ENCODE peak calls at places on chromosomes 6 and 20, in seven cellular contexts. U, W, G, X, Q, A and D are unnamed samples.

GRCh38 chr20:63433756-63434531 is 38.5 kb downstream of the KCNQ2 start:
- DNase-seq in U (no peak), W (no peak), G (no peak), X (no peak), Q (peak), A (no peak), D (no peak)

GRCh38 chr6:127900935-127901334 is at the start of gene THEMIS:
- DNase-seq in U (no peak), W (no peak), G (no peak), X (no peak), Q (no peak), A (peak), D (peak)

GRCh38 chr20:21159658-21160380 is 33.9 kb downstream of the KIZ start:
- DNase-seq in U (no peak), W (no peak), G (no peak), X (no peak), Q (peak), A (no peak), D (no peak)

GRCh38 chr6:166591026-166591425 is 4.5 kb upstream of the RAMACL start:
- DNase-seq in U (no peak), W (no peak), G (no peak), X (no peak), Q (no peak), A (no peak), D (no peak)

GRCh38 chr20:37071481-37071911 is 24.3 kb downstream of the RBL1 start:
- DNase-seq in U (peak), W (peak), G (peak), X (no peak), Q (peak), A (peak), D (no peak)

GRCh38 chr6:158149641-158150040 is 18.4 kb downstream of the SERAC1 start:
- DNase-seq in U (no peak), W (peak), G (peak), X (no peak), Q (no peak), A (no peak), D (no peak)

GRCh38 chr6:45377041-45377554 is 636 bp downstream of the SUPT3H start:
- DNase-seq in U (no peak), W (no peak), G (peak), X (no peak), Q (peak), A (peak), D (no peak)

GRCh38 chr6:167676666-167677421 is 149.9 kb upstream of the AFDN start:
- DNase-seq in U (no peak), W (no peak), G (no peak), X (no peak), Q (no peak), A (no peak), D (no peak)

GRCh38 chr20:58512808-58513552 is 2.2 kb downstream of the APCDD1L start:
- DNase-seq in U (no peak), W (no peak), G (no peak), X (no peak), Q (no peak), A (no peak), D (no peak)

GRCh38 chr6:78844899-78845298 is 22.5 kb upstream of the IRAK1BP1 start:
- DNase-seq in U (no peak), W (no peak), G (no peak), X (no peak), Q (no peak), A (no peak), D (no peak)

GRCh38 chr6:35034411-35035171 is 106.5 kb downstream of the TCP11 start:
- DNase-seq in U (no peak), W (no peak), G (peak), X (no peak), Q (no peak), A (no peak), D (no peak)

GRCh38 chr6:130853555-130854183 is 26.5 kb downstream of the SMLR1 start:
- DNase-seq in U (no peak), W (peak), G (peak), X (no peak), Q (no peak), A (no peak), D (no peak)

GRCh38 chr6:118468682-118469465 is 79.2 kb upstream of the PLN start:
- DNase-seq in U (no peak), W (peak), G (peak), X (no peak), Q (no peak), A (no peak), D (no peak)

GRCh38 chr6:1535295-1535694 is 74.4 kb upstream of the FOXC1 start:
- DNase-seq in U (no peak), W (no peak), G (peak), X (no peak), Q (no peak), A (no peak), D (no peak)

GRCh38 chr6:18262812-18263560 is 1.3 kb downstream of the DEK start:
- DNase-seq in U (no peak), W (peak), G (peak), X (no peak), Q (peak), A (peak), D (peak)

GRCh38 chr20:37288091-37288490 is 1.4 kb upstream of the MANBAL start:
- DNase-seq in U (no peak), W (no peak), G (peak), X (peak), Q (no peak), A (no peak), D (no peak)

GRCh38 chr6:91029211-91029610 is 442.3 kb upstream of the MAP3K7 start:
- DNase-seq in U (no peak), W (no peak), G (no peak), X (no peak), Q (no peak), A (no peak), D (no peak)

GRCh38 chr6:47165918-47166317 is 123.8 kb upstream of the ADGRF1 start:
- DNase-seq in U (no peak), W (peak), G (no peak), X (no peak), Q (peak), A (peak), D (no peak)

GRCh38 chr6:21005816-21006553 is 471.7 kb downstream of the CDKAL1 start:
- DNase-seq in U (no peak), W (peak), G (peak), X (no peak), Q (peak), A (no peak), D (no peak)

GRCh38 chr6:107493158-107494057 is 3.5 kb downstream of the SOBP start:
- DNase-seq in U (no peak), W (peak), G (peak), X (no peak), Q (no peak), A (no peak), D (no peak)
- H3K4me3 ChIP-seq in U (no peak), W (no peak), G (no peak), X (peak), Q (no peak), A (no peak), D (no peak)

GRCh38 chr6:33595001-33595846 is 15.1 kb upstream of the BAK1 start:
- DNase-seq in U (no peak), W (no peak), G (peak), X (no peak), Q (no peak), A (no peak), D (no peak)

GRCh38 chr6:33592280-33592594 is 12.2 kb upstream of the BAK1 start:
- DNase-seq in U (no peak), W (no peak), G (no peak), X (no peak), Q (no peak), A (no peak), D (no peak)

GRCh38 chr6:33591633-33592032 is 11.6 kb upstream of the BAK1 start:
- DNase-seq in U (no peak), W (no peak), G (no peak), X (no peak), Q (no peak), A (no peak), D (no peak)

GRCh38 chr6:33592595-33593413 is 12.7 kb upstream of the BAK1 start:
- DNase-seq in U (no peak), W (no peak), G (no peak), X (no peak), Q (peak), A (no peak), D (no peak)

GRCh38 chr6:33593414-33593727 is 13.3 kb upstream of the BAK1 start:
- DNase-seq in U (no peak), W (no peak), G (no peak), X (no peak), Q (no peak), A (no peak), D (no peak)
- H3K4me3 ChIP-seq in U (no peak), W (no peak), G (no peak), X (peak), Q (peak), A (peak), D (no peak)

DNA sequence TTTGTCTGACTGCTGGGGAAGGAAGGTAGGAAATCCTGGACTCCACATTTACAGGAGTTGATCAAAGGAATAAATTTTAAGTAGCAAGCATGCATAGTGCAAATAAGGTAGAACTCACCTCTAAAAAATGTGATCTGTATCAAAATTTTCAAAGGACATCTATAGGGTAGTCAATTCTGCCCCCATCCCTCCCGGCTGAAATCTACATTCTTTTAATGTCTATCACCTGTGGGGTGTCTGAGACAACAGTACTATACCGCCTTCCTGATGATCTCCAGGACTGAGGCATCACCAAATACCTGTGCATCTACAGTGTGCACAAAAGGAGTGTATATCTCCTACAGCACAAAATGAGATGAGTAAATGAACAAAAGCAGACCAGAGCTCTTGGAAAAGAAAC is 19.9 kb downstream of the CPNE1 start:
- DNase-seq in U (no peak), W (no peak), G (no peak), X (no peak), Q (no peak), A (no peak), D (no peak)
- H3K4me3 ChIP-seq in U (no peak), W (no peak), G (no peak), X (no peak), Q (no peak), A (no peak), D (no peak)

GRCh38 chr6:36202101-36202500 is 5.6 kb downstream of the BRPF3 start:
- DNase-seq in U (no peak), W (no peak), G (no peak), X (no peak), Q (no peak), A (no peak), D (no peak)
- H3K4me3 ChIP-seq in U (no peak), W (no peak), G (no peak), X (no peak), Q (no peak), A (no peak), D (no peak)

DNA sequence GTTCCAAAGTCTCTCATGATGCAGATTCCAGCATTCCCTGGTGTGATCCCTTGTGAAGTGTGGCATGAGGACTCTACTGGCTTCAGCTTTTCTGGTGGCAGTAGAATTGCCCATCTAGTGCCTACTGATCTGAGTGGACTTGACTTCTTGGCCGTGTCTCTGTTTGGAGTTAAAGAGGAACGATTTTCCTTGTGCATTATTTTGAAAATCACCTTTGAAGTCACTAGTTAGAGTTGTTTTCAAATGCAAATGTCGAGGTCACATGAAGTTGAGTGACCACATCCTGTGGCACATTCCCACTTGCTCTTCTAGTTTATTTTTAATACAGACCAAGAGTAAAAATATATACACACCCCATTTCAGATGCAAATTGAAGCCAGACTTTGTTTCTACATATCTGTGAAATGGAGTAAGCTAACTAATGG is 270.7 kb upstream of the TAB2 start:
- DNase-seq in U (no peak), W (peak), G (no peak), X (no peak), Q (peak), A (no peak), D (no peak)
- H3K4me3 ChIP-seq in U (no peak), W (no peak), G (no peak), X (no peak), Q (peak), A (no peak), D (no peak)

DNA sequence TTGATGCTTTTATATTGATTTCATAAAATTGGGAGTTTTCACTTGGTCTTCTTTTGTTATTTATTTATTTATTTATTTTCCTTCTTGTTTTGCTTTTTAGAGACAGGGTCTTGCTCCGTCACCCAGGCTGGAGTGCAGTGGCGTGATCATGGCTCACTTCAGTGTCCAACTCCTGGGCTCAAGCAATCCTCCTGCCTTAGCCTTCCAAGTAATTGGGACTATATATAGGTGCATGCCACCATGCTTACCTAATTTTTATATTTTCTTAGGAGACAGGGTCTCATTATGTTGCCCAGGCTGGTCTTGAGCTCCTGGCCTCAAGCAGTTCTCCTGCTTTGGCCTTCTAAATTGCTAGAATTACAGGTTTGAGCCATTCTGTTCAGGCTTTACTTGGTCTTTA is 38.3 kb upstream of the MYLK2 start:
- DNase-seq in U (no peak), W (no peak), G (no peak), X (no peak), Q (no peak), A (no peak), D (no peak)
- H3K4me3 ChIP-seq in U (no peak), W (no peak), G (no peak), X (no peak), Q (no peak), A (no peak), D (no peak)

DNA sequence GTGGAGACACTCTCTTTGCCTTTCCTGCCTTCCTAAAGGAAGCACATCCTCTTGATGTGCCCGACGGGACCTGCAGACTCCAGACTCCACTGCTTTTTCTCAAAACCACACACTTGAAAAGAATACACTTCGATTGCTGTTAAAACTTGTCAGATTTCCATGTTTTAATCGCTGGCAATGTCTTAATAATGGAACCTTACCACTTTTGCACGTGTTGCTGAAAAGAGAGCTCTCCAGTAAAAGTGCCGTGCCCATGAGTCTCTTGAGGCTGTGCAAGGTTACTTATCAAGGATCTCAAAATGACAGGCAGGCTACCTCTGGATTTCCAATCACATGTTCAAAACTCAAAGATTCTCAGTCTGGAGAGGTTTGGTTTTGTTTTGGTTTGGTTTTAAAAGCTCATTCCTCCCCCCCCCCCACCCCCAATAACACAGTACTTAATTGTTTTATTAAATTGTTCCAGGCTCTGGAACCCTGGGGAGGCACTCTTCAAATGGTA is 12.0 kb upstream of the TFAP2A start:
- DNase-seq in U (no peak), W (no peak), G (no peak), X (no peak), Q (no peak), A (no peak), D (no peak)
- H3K4me3 ChIP-seq in U (peak), W (peak), G (peak), X (peak), Q (peak), A (peak), D (peak)

GRCh38 chr6:56744528-56744927 is 101.8 kb upstream of the DST start:
- DNase-seq in U (no peak), W (no peak), G (no peak), X (no peak), Q (no peak), A (no peak), D (no peak)

GRCh38 chr6:56745081-56745480 is 102.4 kb upstream of the DST start:
- DNase-seq in U (no peak), W (no peak), G (peak), X (no peak), Q (no peak), A (no peak), D (no peak)

GRCh38 chr6:56741472-56741871 is 98.8 kb upstream of the DST start:
- DNase-seq in U (no peak), W (no peak), G (no peak), X (no peak), Q (no peak), A (no peak), D (no peak)

GRCh38 chr6:56739836-56740815 is 97.4 kb upstream of the DST start:
- DNase-seq in U (no peak), W (no peak), G (no peak), X (no peak), Q (no peak), A (no peak), D (no peak)

DNA sequence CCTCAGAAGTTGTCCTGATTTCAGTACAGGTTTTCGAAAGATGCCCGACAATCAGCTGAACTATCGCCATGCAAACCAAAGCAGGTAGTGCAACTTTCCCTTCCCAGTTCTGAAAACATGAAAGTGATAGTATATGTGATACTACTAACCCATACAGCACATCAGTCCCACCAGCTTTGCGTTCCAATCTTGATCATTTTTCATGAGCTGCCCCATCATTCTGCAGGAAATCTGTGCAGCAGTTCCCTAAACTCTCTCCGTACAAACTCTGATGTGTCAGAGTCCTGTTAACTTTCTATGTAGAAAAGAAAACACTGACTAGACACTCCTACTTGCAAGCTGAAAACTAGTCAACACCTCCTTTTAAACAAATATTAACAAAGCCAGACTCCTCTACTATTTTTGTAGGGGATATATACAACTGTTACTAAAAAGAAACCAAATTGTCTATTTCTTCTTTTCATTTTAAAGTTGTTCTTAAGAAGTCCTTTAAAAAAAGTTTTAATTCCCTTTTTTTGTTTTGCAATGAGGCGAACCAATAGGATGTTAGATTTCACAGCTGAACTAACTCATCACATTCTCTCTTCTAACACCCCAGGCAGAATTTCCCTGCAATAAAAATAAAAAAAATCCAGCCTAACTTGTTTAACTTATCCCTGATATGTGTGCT is 99.6 kb upstream of the DST start:
- DNase-seq in U (no peak), W (peak), G (peak), X (no peak), Q (peak), A (no peak), D (no peak)
- H3K4me3 ChIP-seq in U (no peak), W (peak), G (no peak), X (peak), Q (peak), A (no peak), D (no peak)